ENCODE peak calls at places on chromosome 10, in eight cellular contexts. A, O, E, S, D, Z, G and N are unnamed samples.
A peak's percentile ranks its signal among the peaks of the same experiment; 100 is the strongest.

GRCh38 chr10:82826132-82826531 is 951.1 kb downstream of the NRG3 start:
- DNase-seq in S (peak; percentile 37), E (no peak), A (no peak), O (no peak), G (no peak), Z (no peak), D (peak; percentile 46), N (no peak)

GRCh38 chr10:123303581-123303980 is 149.4 kb downstream of the BUB3 start:
- DNase-seq in S (no peak), G (no peak), Z (no peak), O (no peak), D (no peak), E (no peak), A (no peak), N (no peak)

GRCh38 chr10:93290661-93291354 is 191.3 kb downstream of the MYOF start:
- DNase-seq in Z (no peak), A (no peak), E (no peak), D (no peak), S (no peak), O (no peak), G (no peak), N (no peak)

GRCh38 chr10:113610636-113611601 is 52.9 kb downstream of the NRAP start:
- DNase-seq in Z (no peak), D (peak; percentile 44), S (peak; percentile 5), A (no peak), G (no peak), O (no peak), E (no peak), N (no peak)

GRCh38 chr10:4653160-4653559 is 172.8 kb upstream of the AKR1E2 start:
- DNase-seq in A (no peak), G (no peak), O (no peak), E (no peak), S (no peak), Z (no peak), D (no peak), N (no peak)

GRCh38 chr10:90111671-90112070 is 410.3 kb downstream of the KIF20B start:
- DNase-seq in O (no peak), S (no peak), D (peak; percentile 81), A (no peak), Z (no peak), G (no peak), E (no peak), N (no peak)

GRCh38 chr10:74189999-74190421 is 39.0 kb downstream of the ADK start:
- DNase-seq in O (no peak), G (no peak), E (peak; percentile 73), Z (no peak), D (peak; percentile 90), S (peak; percentile 88), A (no peak), N (no peak)

GRCh38 chr10:15869935-15870334 is 9.6 kb upstream of the MINDY3 start:
- DNase-seq in S (no peak), O (no peak), E (no peak), Z (no peak), A (no peak), D (no peak), G (no peak), N (no peak)

GRCh38 chr10:15222511-15222910 is 54.0 kb upstream of the NMT2 start:
- DNase-seq in O (no peak), Z (no peak), A (no peak), E (no peak), D (peak; percentile 48), S (peak; percentile 34), G (no peak), N (no peak)

GRCh38 chr10:30094601-30095000 is 35.2 kb upstream of the JCAD start:
- DNase-seq in D (no peak), G (no peak), Z (no peak), E (no peak), S (no peak), A (no peak), O (no peak), N (no peak)

GRCh38 chr10:30092151-30092790 is 32.9 kb upstream of the JCAD start:
- DNase-seq in S (peak; percentile 56), A (no peak), O (no peak), E (no peak), Z (no peak), G (no peak), D (peak; percentile 47), N (no peak)

GRCh38 chr10:30095811-30096422 is 36.5 kb upstream of the JCAD start:
- DNase-seq in E (no peak), D (peak; percentile 17), O (no peak), G (no peak), A (no peak), S (peak; percentile 15), Z (no peak), N (no peak)

GRCh38 chr10:30091136-30091535 is 31.8 kb upstream of the JCAD start:
- DNase-seq in E (no peak), Z (no peak), S (no peak), D (no peak), G (no peak), O (no peak), A (no peak), N (no peak)

GRCh38 chr10:30093303-30093967 is 34.0 kb upstream of the JCAD start:
- DNase-seq in E (no peak), G (no peak), A (no peak), S (no peak), O (no peak), Z (no peak), D (no peak), N (no peak)
- TF ChIP-seq CTCF in E (peak; percentile 8), G (no peak), A (no peak), S (no peak), O (no peak), Z (no peak), D (no peak), N (peak; percentile 25)

GRCh38 chr10:1423676-1424253 is 313.6 kb downstream of the ADARB2 start:
- DNase-seq in Z (no peak), S (no peak), G (no peak), E (no peak), O (no peak), A (no peak), D (no peak), N (no peak)

GRCh38 chr10:1422275-1422674 is 315.1 kb downstream of the ADARB2 start:
- DNase-seq in G (no peak), A (no peak), O (no peak), S (no peak), E (no peak), Z (no peak), D (no peak), N (no peak)

GRCh38 chr10:1419796-1420429 is 317.4 kb downstream of the ADARB2 start:
- DNase-seq in O (no peak), D (no peak), A (no peak), Z (no peak), S (no peak), G (no peak), E (no peak), N (no peak)

GRCh38 chr10:1418031-1418550 is 319.2 kb downstream of the ADARB2 start:
- DNase-seq in Z (no peak), O (no peak), D (no peak), G (no peak), E (no peak), S (no peak), A (no peak), N (no peak)

GRCh38 chr10:1420663-1421362 is 316.5 kb downstream of the ADARB2 start:
- DNase-seq in G (peak; percentile 58), Z (peak; percentile 81), E (peak; percentile 43), A (peak; percentile 65), O (no peak), S (no peak), D (no peak), N (peak; percentile 62)
- TF ChIP-seq CTCF in G (peak; percentile 63), Z (peak; percentile 31), E (peak; percentile 84), A (peak; percentile 63), O (peak; percentile 66), S (peak; percentile 30), D (peak; percentile 29), N (peak; percentile 62)

GRCh38 chr10:79232864-79233263 is 114.4 kb upstream of the PPIF start:
- DNase-seq in D (no peak), S (no peak), G (no peak), O (no peak), Z (no peak), E (no peak), A (no peak), N (no peak)

GRCh38 chr10:79237801-79238520 is 109.3 kb upstream of the PPIF start:
- DNase-seq in G (no peak), D (no peak), O (peak; percentile 82), Z (no peak), E (no peak), S (no peak), A (no peak), N (no peak)

GRCh38 chr10:79231908-79232307 is 115.4 kb upstream of the PPIF start:
- DNase-seq in G (no peak), D (no peak), S (no peak), A (no peak), Z (no peak), E (no peak), O (no peak), N (no peak)

GRCh38 chr10:79235765-79236755 is 111.2 kb upstream of the PPIF start:
- DNase-seq in S (no peak), E (no peak), G (no peak), A (no peak), D (no peak), O (no peak), Z (no peak), N (no peak)

DNA sequence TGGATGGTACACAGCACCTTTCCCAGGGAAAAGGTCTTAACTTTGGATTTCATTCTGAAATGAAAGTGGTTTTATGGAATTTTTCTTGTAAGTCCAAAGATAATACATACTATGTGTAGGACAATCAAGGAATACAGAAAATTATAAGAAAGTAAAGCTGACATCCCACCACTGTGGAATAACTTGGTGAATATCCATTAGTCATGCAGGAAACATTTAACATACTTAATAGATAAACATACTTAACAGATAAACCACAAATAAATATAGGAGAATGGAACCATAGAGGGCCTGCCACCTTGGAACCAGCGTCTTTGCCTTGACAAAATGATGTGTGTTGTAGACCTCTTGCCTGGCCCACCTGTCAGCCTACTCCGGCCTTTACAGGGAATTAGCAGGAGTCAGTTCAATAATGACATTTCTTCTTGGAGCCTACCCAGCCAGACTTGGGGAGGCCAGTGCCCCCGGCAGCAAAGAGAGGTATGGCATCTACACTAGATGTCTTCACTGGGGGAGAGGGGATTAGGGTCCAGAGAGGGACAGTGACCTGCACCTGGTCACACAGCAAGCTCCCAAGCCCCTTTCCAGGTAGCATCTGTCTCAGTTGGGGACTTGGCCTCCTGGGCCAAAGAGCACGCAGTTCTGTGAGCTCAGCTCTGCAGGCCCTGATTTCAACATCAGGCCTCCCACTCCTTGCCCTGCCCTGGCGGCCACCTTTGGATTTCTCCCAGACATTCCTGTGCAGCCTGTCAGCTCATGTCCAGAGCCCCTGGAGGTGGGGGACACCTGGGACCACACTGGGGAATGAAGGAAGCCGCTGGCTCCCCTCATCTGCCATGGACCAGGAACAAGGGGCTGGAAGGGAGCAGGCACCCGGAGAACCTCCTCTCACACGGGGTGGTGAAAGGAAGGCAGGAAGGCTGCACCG is 112.6 kb upstream of the PPIF start:
- DNase-seq in A (no peak), O (no peak), Z (no peak), S (no peak), D (peak; percentile 24), G (no peak), E (no peak), N (no peak)
- TF ChIP-seq CTCF in A (no peak), O (no peak), Z (no peak), S (no peak), D (no peak), G (no peak), E (no peak), N (no peak)

DNA sequence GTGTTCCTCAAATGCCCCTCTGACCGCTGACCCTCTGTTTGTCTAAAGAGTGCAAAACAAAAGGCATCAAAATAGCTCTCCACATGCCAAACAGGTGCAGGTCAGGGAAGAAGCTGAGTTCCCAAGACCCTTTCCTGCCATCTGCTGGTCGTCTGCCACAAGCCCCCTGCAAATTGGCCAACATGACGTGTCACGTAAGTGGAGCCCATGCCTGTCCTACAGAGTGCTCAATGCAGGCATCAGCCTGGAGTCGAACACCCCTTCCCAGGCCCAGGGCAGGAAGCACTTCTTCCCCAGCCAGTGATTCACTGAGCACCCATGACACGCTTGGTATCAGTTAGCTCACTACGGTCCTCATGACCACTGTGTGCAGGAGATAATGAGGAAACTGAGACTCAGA is 14.1 kb downstream of the TMEM72 start:
- DNase-seq in D (no peak), A (no peak), Z (no peak), O (no peak), E (no peak), G (no peak), S (no peak), N (no peak)
- TF ChIP-seq CTCF in D (peak; percentile 17), A (no peak), Z (no peak), O (peak; percentile 21), E (no peak), G (no peak), S (peak; percentile 31), N (peak; percentile 69)